ENCODE peak calls at places on chromosomes 3 and 15, in nine cellular contexts. J is A673, W is A549, D is PC-3, Y is astrocyte, L is transverse colon, E is cardiac fibroblast, O is stomach, G is endothelial cell of umbilical vein. Z is an unnamed sample.
A peak's percentile ranks its signal among the peaks of the same experiment; 100 is the strongest.

GRCh38 chr3:31934018-31934417 is 47.0 kb downstream of the OSBPL10 start:
- DNase-seq in J (no peak), W (no peak), D (no peak), Y (no peak), L (no peak), E (peak; percentile 51), O (no peak), G (peak; percentile 40), Z (no peak)

GRCh38 chr3:139317660-139318430 is 26.0 kb upstream of the MRPS22 start:
- DNase-seq in J (no peak), W (no peak), D (peak; percentile 74), Y (no peak), L (no peak), E (no peak), O (no peak), G (no peak), Z (no peak)

GRCh38 chr3:170467560-170467959 is 48.9 kb downstream of the CLDN11 start:
- DNase-seq in J (no peak), W (no peak), D (no peak), Y (no peak), L (no peak), E (no peak), O (no peak), G (no peak), Z (no peak)

GRCh38 chr3:19070325-19070724 is 78.0 kb upstream of the KCNH8 start:
- DNase-seq in J (no peak), W (no peak), D (peak; percentile 14), Y (peak; percentile 11), L (no peak), E (no peak), O (no peak), G (no peak), Z (no peak)

GRCh38 chr3:53077476-53078220 is 31.8 kb upstream of the SFMBT1 start:
- DNase-seq in J (no peak), W (no peak), D (no peak), Y (no peak), L (no peak), E (no peak), O (no peak), G (no peak), Z (no peak)

GRCh38 chr15:24696855-24697254 is 21.3 kb downstream of the NPAP1 start:
- DNase-seq in J (no peak), W (no peak), D (no peak), Y (no peak), L (no peak), E (no peak), O (no peak), G (no peak), Z (no peak)

GRCh38 chr15:98948941-98949340 is 58.7 kb downstream of the PGPEP1L start:
- DNase-seq in J (no peak), W (no peak), D (no peak), Y (no peak), L (no peak), E (no peak), O (no peak), G (no peak), Z (no peak)

GRCh38 chr15:40680151-40680550 is 14.8 kb upstream of the RAD51 start:
- DNase-seq in J (no peak), W (no peak), D (no peak), Y (no peak), L (no peak), E (no peak), O (no peak), G (no peak), Z (no peak)

GRCh38 chr15:25408428-25408827 is 30.4 kb downstream of the UBE3A start:
- DNase-seq in J (no peak), W (no peak), D (no peak), Y (peak; percentile 17), L (no peak), E (no peak), O (no peak), G (no peak), Z (no peak)

GRCh38 chr15:45630958-45631691 is 3.7 kb upstream of the SQOR start:
- DNase-seq in J (no peak), W (peak; percentile 48), D (peak; percentile 73), Y (peak; percentile 91), L (peak; percentile 46), E (peak; percentile 94), O (no peak), G (no peak), Z (no peak)

GRCh38 chr3:41259449-41260062 is 60.3 kb downstream of the CTNNB1 start:
- DNase-seq in J (no peak), W (no peak), D (peak; percentile 87), Y (peak; percentile 33), L (no peak), E (peak; percentile 39), O (no peak), G (no peak), Z (no peak)

GRCh38 chr15:39494462-39494861 is 86.4 kb upstream of the THBS1 start:
- DNase-seq in J (no peak), W (no peak), D (no peak), Y (no peak), L (no peak), E (no peak), O (no peak), G (no peak), Z (no peak)

GRCh38 chr3:13583251-13584180 is 34.6 kb downstream of the FBLN2 start:
- DNase-seq in J (no peak), W (no peak), D (no peak), Y (no peak), L (no peak), E (no peak), O (no peak), G (no peak), Z (no peak)

GRCh38 chr3:151328298-151329036 is 882 bp downstream of the P2RY13 start:
- DNase-seq in J (no peak), W (peak; percentile 7), D (peak; percentile 52), Y (no peak), L (no peak), E (peak; percentile 40), O (no peak), G (no peak), Z (no peak)

GRCh38 chr3:151330899-151331298 is 1.6 kb upstream of the P2RY13 start:
- DNase-seq in J (no peak), W (no peak), D (no peak), Y (no peak), L (no peak), E (no peak), O (no peak), G (no peak), Z (no peak)

GRCh38 chr3:151329368-151329767 is at the start of gene P2RY13:
- DNase-seq in J (no peak), W (no peak), D (no peak), Y (no peak), L (no peak), E (no peak), O (no peak), G (no peak), Z (no peak)

GRCh38 chr3:151330374-151330773 is 1.0 kb upstream of the P2RY13 start:
- DNase-seq in J (no peak), W (no peak), D (no peak), Y (no peak), L (no peak), E (no peak), O (no peak), G (no peak), Z (no peak)

DNA sequence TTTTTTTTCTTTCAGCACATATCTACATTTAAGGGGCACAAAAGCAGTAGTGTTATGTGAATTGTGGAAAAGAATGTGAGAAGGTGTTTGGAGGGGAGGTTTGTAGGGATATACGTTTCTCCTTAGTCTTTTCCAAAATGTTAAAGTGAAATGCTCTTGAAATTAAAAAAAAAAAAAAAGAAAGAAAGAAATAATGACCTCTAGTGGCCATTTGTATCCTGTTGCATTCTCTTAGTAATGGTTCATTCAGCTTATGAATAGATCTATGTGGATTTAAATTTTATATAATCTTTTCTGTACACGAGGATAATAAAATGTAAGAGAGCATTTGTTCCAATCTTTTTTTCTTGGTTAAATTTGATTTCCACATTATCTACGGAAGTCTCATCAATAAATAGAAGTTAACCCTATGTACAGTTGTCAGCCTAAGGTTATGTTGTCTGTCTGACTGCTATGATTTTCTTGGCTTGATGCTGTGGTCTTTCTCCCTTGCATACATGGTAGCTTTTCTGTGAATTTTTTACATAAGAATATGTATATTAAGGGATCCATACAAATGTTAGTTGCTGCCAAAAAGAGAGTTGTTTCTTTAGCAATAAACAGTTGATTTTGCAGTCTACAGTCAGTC is 1.7 kb downstream of the P2RY13 start:
- DNase-seq in J (peak; percentile 42), W (peak; percentile 18), D (peak; percentile 64), Y (no peak), L (no peak), E (peak; percentile 58), O (no peak), G (peak; percentile 27), Z (no peak)
- TF ChIP-seq CTCF in J (peak; percentile 75), W (peak; percentile 72), D (peak; percentile 79), Y (peak; percentile 55), L (peak; percentile 38), E (peak; percentile 49), O (peak; percentile 67), G (peak; percentile 25), Z (peak; percentile 72)

GRCh38 chr3:109228391-109229080 is 87.8 kb downstream of the DPPA2 start:
- DNase-seq in J (no peak), W (no peak), D (no peak), Y (no peak), L (no peak), E (no peak), O (no peak), G (no peak), Z (no peak)

DNA sequence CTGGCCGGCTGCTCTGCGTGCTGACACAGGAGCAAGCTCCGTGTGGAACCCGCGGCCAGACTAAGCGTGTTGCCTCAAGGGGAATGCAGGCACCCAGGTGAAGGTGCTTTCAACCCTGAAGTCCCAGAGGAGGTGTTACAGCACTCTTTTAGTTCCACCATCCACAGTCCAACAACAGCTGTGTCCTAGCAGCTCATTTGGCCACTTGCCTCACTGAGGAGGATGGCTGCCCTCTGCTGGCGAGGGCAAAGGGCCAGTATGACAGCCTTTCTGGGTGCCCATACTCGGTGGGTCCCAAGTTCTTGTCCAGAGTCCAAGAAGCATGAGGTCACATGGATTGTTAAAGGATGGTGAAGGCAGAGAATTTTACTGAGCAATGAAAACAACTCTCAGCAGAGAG is 87.8 kb downstream of the C3orf85 start:
- DNase-seq in J (no peak), W (peak; percentile 46), D (peak; percentile 52), Y (no peak), L (peak; percentile 67), E (no peak), O (peak; percentile 42), G (no peak), Z (no peak)
- TF ChIP-seq CTCF in J (peak; percentile 40), W (peak; percentile 49), D (peak; percentile 75), Y (no peak), L (peak; percentile 71), E (no peak), O (no peak), G (no peak), Z (peak; percentile 17)

GRCh38 chr3:30768703-30769550 is 125.5 kb downstream of the GADL1 start:
- DNase-seq in J (peak; percentile 80), W (peak; percentile 62), D (peak; percentile 87), Y (peak; percentile 33), L (peak; percentile 69), E (peak; percentile 79), O (peak; percentile 76), G (peak; percentile 70), Z (peak; percentile 61)
- TF ChIP-seq CTCF in J (peak; percentile 90), W (peak; percentile 80), D (peak; percentile 96), Y (peak; percentile 95), L (peak; percentile 62), E (peak; percentile 85), O (peak; percentile 63), G (peak; percentile 80), Z (peak; percentile 91)

DNA sequence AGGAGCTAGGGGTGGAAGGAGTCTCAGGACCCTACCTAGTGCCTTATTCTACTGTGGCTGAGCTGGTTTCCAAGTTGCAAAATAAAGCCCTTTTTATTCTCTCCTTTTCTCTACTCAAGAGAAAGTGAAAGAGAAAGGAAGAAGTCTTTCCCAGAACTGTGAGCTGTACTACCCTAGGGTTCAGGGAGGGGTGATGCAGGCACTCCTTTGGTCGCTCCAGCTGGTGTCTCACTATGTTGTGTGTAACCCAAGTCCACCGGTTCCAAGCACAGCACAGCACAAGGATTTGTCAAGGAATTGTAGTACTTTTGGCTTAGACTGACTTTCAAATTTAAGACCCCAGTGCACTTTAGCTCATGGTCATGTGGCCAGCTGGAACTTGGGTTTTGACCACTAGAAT is 1721.7 kb downstream of the OTOL1 start:
- DNase-seq in J (no peak), W (no peak), D (no peak), Y (no peak), L (no peak), E (no peak), O (no peak), G (no peak), Z (no peak)
- TF ChIP-seq CTCF in J (no peak), W (no peak), D (no peak), Y (no peak), L (no peak), E (no peak), O (no peak), G (no peak), Z (no peak)